ENCODE peak calls at places on chromosomes 3 and 15, in nine cellular contexts. O, P, V, R, B, M, A, X and T are unnamed samples.

GRCh38 chr15:101795455-101795854 is 7.9 kb upstream of the OR4F6 start:
- DNase-seq in M (no peak), A (no peak), P (no peak), O (no peak), R (no peak), X (peak; percentile 56), B (peak; percentile 93), V (no peak), T (no peak)

GRCh38 chr15:85527907-85528306 is 147.5 kb downstream of the AKAP13 start:
- DNase-seq in R (no peak), M (no peak), X (peak; percentile 18), P (no peak), V (no peak), O (no peak), B (peak; percentile 90), A (peak; percentile 36), T (no peak)

GRCh38 chr15:34783471-34783870 is 11.9 kb downstream of the ACTC1 start:
- DNase-seq in R (no peak), X (no peak), M (no peak), A (no peak), V (no peak), P (no peak), B (no peak), O (no peak), T (no peak)

GRCh38 chr3:17832021-17832420 is 89.6 kb upstream of the TBC1D5 start:
- DNase-seq in B (no peak), R (no peak), P (no peak), X (no peak), V (no peak), M (no peak), O (no peak), A (no peak), T (no peak)

GRCh38 chr3:22231061-22231460 is 480.1 kb upstream of the ZNF385D start:
- DNase-seq in P (no peak), O (no peak), R (no peak), X (no peak), V (no peak), A (no peak), B (no peak), M (no peak), T (no peak)

GRCh38 chr3:114508976-114509375 is 215.1 kb downstream of the TIGIT start:
- DNase-seq in R (no peak), A (no peak), P (no peak), M (no peak), V (no peak), O (no peak), X (no peak), B (peak; percentile 29), T (no peak)

GRCh38 chr3:34005886-34006285 is 207.5 kb downstream of the PDCD6IP start:
- DNase-seq in R (no peak), V (no peak), O (no peak), B (peak; percentile 89), P (no peak), X (peak; percentile 22), M (no peak), A (no peak), T (no peak)

GRCh38 chr3:32703491-32703968 is 18.5 kb downstream of the CNOT10 start:
- DNase-seq in B (peak; percentile 28), X (no peak), P (no peak), O (no peak), M (no peak), R (no peak), V (no peak), A (no peak), T (no peak)

GRCh38 chr3:186096295-186096694 is 12.6 kb downstream of the ETV5 start:
- DNase-seq in V (no peak), X (no peak), P (no peak), M (no peak), O (no peak), R (peak; percentile 38), A (no peak), B (no peak), T (no peak)

GRCh38 chr3:186098740-186099139 is 10.1 kb downstream of the ETV5 start:
- DNase-seq in O (no peak), P (no peak), X (no peak), A (no peak), R (no peak), M (no peak), V (no peak), B (no peak), T (no peak)

GRCh38 chr3:186099178-186099577 is 9.7 kb downstream of the ETV5 start:
- DNase-seq in R (no peak), O (no peak), V (peak; percentile 64), M (no peak), B (peak; percentile 82), P (no peak), A (peak; percentile 39), X (peak; percentile 8), T (peak; percentile 80)

GRCh38 chr3:186097317-186097662 is 11.6 kb downstream of the ETV5 start:
- DNase-seq in R (no peak), V (no peak), P (no peak), X (no peak), O (no peak), B (no peak), M (no peak), A (no peak), T (no peak)

DNA sequence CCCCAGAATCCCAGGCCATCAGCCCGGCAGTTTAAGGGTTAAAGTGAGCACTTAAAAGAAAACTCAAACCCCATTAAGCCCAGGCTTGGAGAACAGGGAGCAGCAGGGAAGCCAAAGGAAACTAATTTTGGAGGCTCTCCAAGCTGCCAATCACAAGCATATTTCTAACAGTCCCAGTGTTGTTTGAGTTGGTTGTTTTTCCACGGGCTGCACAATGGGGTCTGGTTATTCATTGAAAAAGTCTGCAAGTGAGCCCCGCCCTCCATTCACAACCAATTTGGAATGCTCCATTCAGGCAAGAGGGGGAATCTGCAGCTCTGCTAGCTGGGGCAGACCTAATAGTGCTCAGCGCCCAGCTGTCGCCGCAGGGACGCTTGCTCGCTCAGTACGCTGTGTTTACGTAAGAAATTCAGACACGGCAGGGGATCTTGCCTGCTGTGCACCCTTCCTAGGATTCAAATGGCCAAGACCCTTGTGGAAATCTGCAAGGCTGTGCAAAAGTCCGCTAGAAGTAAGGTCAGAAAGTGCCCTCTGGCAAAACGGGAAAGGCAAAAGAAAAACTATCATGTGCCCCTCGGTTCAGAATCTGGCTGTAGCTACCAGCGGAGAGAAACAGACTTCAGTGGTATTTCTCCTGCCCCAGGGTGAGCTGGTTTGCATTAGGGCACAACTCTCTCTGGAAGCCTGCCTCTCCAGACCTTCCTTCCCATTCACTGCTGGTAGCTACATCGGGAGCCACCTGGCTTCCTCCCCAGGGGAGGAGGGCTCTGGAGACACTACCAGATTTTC is 11.0 kb downstream of the ETV5 start:
- DNase-seq in X (peak; percentile 87), A (peak; percentile 58), B (peak; percentile 78), P (peak; percentile 96), M (no peak), O (peak; percentile 64), V (peak; percentile 80), R (peak; percentile 95), T (peak; percentile 90)
- H3K4me3 ChIP-seq in X (peak overlapping the region; percentile 30), A (no peak overlapping the region), B (peak overlapping the region; percentile 25), P (peak overlapping the region; percentile 63), M (peak overlapping the region; percentile 51), O (peak overlapping the region; percentile 5), V (no peak overlapping the region), R (peak overlapping the region; percentile 55), T (peak overlapping the region; percentile 61)

GRCh38 chr3:112555535-112556170 is 6.1 kb downstream of the ATG3 start:
- DNase-seq in P (no peak), R (no peak), V (no peak), M (no peak), B (peak; percentile 12), X (no peak), A (no peak), O (no peak), T (no peak)

GRCh38 chr3:112560330-112560729 is 1.4 kb downstream of the ATG3 start:
- DNase-seq in R (no peak), O (no peak), V (no peak), B (peak; percentile 7), M (no peak), A (no peak), X (no peak), P (no peak), T (no peak)

GRCh38 chr3:112561693-112562529 is at the start of the genes ATG3 and SLC35A5:
- DNase-seq in P (peak; percentile 95), A (peak; percentile 98), M (peak; percentile 98), X (peak; percentile 99), B (peak; percentile 98), O (peak; percentile 96), R (peak; percentile 99), V (peak; percentile 98), T (peak; percentile 98)

GRCh38 chr3:112557980-112558379 is 3.8 kb downstream of the ATG3 start:
- DNase-seq in P (no peak), V (no peak), X (no peak), O (no peak), A (no peak), M (no peak), R (no peak), B (no peak), T (no peak)

GRCh38 chr3:112561085-112561692 is 573 bp downstream of the ATG3 start:
- DNase-seq in R (peak; percentile 82), X (peak; percentile 80), O (peak; percentile 64), P (peak; percentile 56), A (peak; percentile 68), M (peak; percentile 51), B (peak; percentile 87), V (peak; percentile 84), T (peak; percentile 71)
- H3K4me3 ChIP-seq in R (peak overlapping the region; percentile 72), X (peak overlapping the region; percentile 53), O (peak overlapping the region; percentile 94), P (peak overlapping the region; percentile 96), A (peak overlapping the region; percentile 94), M (peak overlapping the region; percentile 99), B (peak overlapping the region; percentile 56), V (peak overlapping the region; percentile 96), T (peak overlapping the region; percentile 82)

GRCh38 chr3:46208167-46208704 is at the start of gene CCR1:
- DNase-seq in A (no peak), B (peak; percentile 10), M (no peak), R (peak; percentile 66), X (peak; percentile 42), P (peak; percentile 18), O (peak; percentile 45), V (peak; percentile 54), T (no peak)

GRCh38 chr3:46209053-46209452 is 940 bp upstream of the CCR1 start:
- DNase-seq in B (no peak), M (no peak), R (no peak), V (no peak), O (no peak), X (no peak), A (no peak), P (no peak), T (no peak)

GRCh38 chr3:46205286-46205960 is 2.7 kb downstream of the CCR1 start:
- DNase-seq in M (no peak), P (no peak), A (no peak), O (no peak), B (no peak), R (no peak), V (no peak), X (no peak), T (no peak)

GRCh38 chr3:46203681-46204080 is 4.4 kb downstream of the CCR1 start:
- DNase-seq in X (no peak), O (no peak), R (no peak), A (no peak), P (no peak), V (no peak), M (no peak), B (no peak), T (no peak)

DNA sequence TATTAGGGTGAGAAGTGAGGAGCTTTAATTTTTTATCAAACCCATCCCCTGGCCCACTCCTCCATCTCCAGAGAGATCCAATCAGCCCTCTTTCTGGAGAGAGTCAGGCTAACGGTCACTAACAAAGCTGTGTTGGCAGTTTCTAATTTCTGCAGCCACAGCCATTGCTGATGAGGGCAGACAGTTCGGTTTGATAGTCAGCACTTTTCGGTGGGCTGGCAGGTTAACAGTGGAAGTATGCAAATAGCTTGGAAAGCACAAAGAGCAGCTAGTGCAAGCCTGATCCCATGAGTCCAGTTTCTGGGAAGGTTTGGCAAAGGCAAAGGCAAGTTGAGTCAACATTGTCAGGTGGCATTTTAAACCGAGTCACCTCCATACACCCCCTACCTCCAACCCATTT is 1.8 kb downstream of the CCR1 start:
- DNase-seq in M (no peak), X (no peak), O (no peak), V (no peak), R (no peak), P (no peak), A (no peak), B (no peak), T (no peak)
- H3K4me3 ChIP-seq in M (no peak overlapping the region), X (no peak overlapping the region), O (no peak overlapping the region), V (no peak overlapping the region), R (no peak overlapping the region), P (no peak overlapping the region), A (no peak overlapping the region), B (no peak overlapping the region), T (no peak overlapping the region)

DNA sequence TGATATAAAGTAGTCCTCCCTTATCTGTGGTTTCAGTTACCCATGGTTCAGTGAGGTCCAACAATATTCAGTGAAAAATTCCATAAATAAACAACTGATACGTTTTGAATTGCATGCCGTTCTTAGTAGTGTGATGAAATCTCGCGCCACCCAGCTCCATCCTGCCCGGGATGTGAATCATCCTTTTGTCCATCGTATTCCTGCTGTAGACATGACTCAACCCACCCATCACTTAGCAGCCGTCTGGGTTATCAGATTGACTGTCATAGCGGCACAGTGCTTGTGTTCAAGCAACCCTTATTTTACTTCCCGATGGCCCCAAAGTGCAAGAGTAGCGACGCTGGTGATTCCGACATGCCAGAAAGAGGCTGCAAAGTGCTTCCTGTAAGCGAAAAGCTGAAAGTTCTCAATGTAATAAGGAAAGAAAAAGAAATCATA is 48.0 kb upstream of the MEX3B start:
- DNase-seq in B (peak; percentile 97), A (no peak), X (peak; percentile 84), O (no peak), M (peak; percentile 27), R (no peak), P (no peak), V (no peak), T (peak; percentile 57)
- H3K4me3 ChIP-seq in B (no peak overlapping the region), A (no peak overlapping the region), X (peak overlapping the region; percentile 44), O (no peak overlapping the region), M (no peak overlapping the region), R (no peak overlapping the region), P (no peak overlapping the region), V (no peak overlapping the region), T (peak overlapping the region; percentile 15)